ENCODE peak calls at places on chromosomes 7 and 10, in nine cellular contexts. One of them, this sample, is unnamed.

GRCh38 chr10:19144206-19144605 is 95.6 kb downstream of the MALRD1 start:
- DNase-seq in ovary: no peak
- DNase-seq in NB4: no peak
- DNase-seq in esophagus muscularis mucosa: no peak
- DNase-seq in body of pancreas: no peak
- DNase-seq in adrenal gland: no peak
- DNase-seq in prostate gland: no peak
- DNase-seq in HCT116: no peak
- DNase-seq in testis: no peak
- DNase-seq in this sample: no peak

GRCh38 chr10:27661511-27662286 is 83.9 kb downstream of the MKX start:
- DNase-seq in ovary: no peak
- DNase-seq in NB4: peak
- DNase-seq in esophagus muscularis mucosa: no peak
- DNase-seq in body of pancreas: no peak
- DNase-seq in adrenal gland: no peak
- DNase-seq in prostate gland: no peak
- DNase-seq in HCT116: no peak
- DNase-seq in testis: no peak
- DNase-seq in this sample: no peak

GRCh38 chr7:137850586-137850985 is 3.8 kb upstream of the DGKI start:
- DNase-seq in ovary: no peak
- DNase-seq in NB4: no peak
- DNase-seq in esophagus muscularis mucosa: no peak
- DNase-seq in body of pancreas: no peak
- DNase-seq in adrenal gland: no peak
- DNase-seq in prostate gland: no peak
- DNase-seq in HCT116: no peak
- DNase-seq in testis: no peak
- DNase-seq in this sample: no peak

GRCh38 chr10:122112021-122112616 is 123.2 kb downstream of the TACC2 start:
- DNase-seq in ovary: peak
- DNase-seq in NB4: peak
- DNase-seq in esophagus muscularis mucosa: no peak
- DNase-seq in body of pancreas: no peak
- DNase-seq in adrenal gland: no peak
- DNase-seq in prostate gland: no peak
- DNase-seq in HCT116: peak
- DNase-seq in testis: peak
- DNase-seq in this sample: no peak

GRCh38 chr10:47361293-47361692 is 13.1 kb downstream of the RBP3 start:
- DNase-seq in ovary: no peak
- DNase-seq in NB4: peak
- DNase-seq in esophagus muscularis mucosa: no peak
- DNase-seq in body of pancreas: no peak
- DNase-seq in adrenal gland: peak
- DNase-seq in prostate gland: no peak
- DNase-seq in HCT116: peak
- DNase-seq in testis: peak
- DNase-seq in this sample: peak

GRCh38 chr7:107528461-107528860 is 35.3 kb downstream of the COG5 start:
- DNase-seq in ovary: no peak
- DNase-seq in NB4: no peak
- DNase-seq in esophagus muscularis mucosa: no peak
- DNase-seq in body of pancreas: no peak
- DNase-seq in adrenal gland: no peak
- DNase-seq in prostate gland: no peak
- DNase-seq in HCT116: no peak
- DNase-seq in testis: no peak
- DNase-seq in this sample: no peak

GRCh38 chr10:12708921-12709320 is 292.6 kb downstream of the CCDC3 start:
- DNase-seq in ovary: no peak
- DNase-seq in NB4: no peak
- DNase-seq in esophagus muscularis mucosa: no peak
- DNase-seq in body of pancreas: no peak
- DNase-seq in adrenal gland: no peak
- DNase-seq in prostate gland: no peak
- DNase-seq in HCT116: no peak
- DNase-seq in testis: peak
- DNase-seq in this sample: no peak

GRCh38 chr10:94440096-94440495 is 37.8 kb downstream of the TBC1D12 start:
- DNase-seq in ovary: no peak
- DNase-seq in NB4: no peak
- DNase-seq in esophagus muscularis mucosa: no peak
- DNase-seq in body of pancreas: no peak
- DNase-seq in adrenal gland: no peak
- DNase-seq in prostate gland: no peak
- DNase-seq in HCT116: no peak
- DNase-seq in testis: no peak
- DNase-seq in this sample: no peak

GRCh38 chr7:139087212-139087611 is 22.3 kb downstream of the ZC3HAV1 start:
- DNase-seq in ovary: no peak
- DNase-seq in NB4: no peak
- DNase-seq in esophagus muscularis mucosa: no peak
- DNase-seq in body of pancreas: no peak
- DNase-seq in adrenal gland: no peak
- DNase-seq in prostate gland: no peak
- DNase-seq in HCT116: no peak
- DNase-seq in testis: no peak
- DNase-seq in this sample: no peak
- TF ChIP-seq POLR2A in ovary: no peak
- TF ChIP-seq POLR2A in NB4: no peak
- TF ChIP-seq POLR2A in esophagus muscularis mucosa: no peak
- TF ChIP-seq POLR2A in body of pancreas: no peak
- TF ChIP-seq POLR2A in adrenal gland: no peak
- TF ChIP-seq POLR2A in prostate gland: no peak
- TF ChIP-seq POLR2A in HCT116: no peak
- TF ChIP-seq POLR2A in testis: no peak
- TF ChIP-seq POLR2A in this sample: no peak

GRCh38 chr10:100004805-100005510 is 4.8 kb downstream of the DNMBP start:
- DNase-seq in ovary: no peak
- DNase-seq in NB4: no peak
- DNase-seq in esophagus muscularis mucosa: no peak
- DNase-seq in body of pancreas: no peak
- DNase-seq in adrenal gland: no peak
- DNase-seq in prostate gland: no peak
- DNase-seq in HCT116: no peak
- DNase-seq in testis: no peak
- DNase-seq in this sample: no peak

GRCh38 chr10:100007239-100008141 is 2.3 kb downstream of the DNMBP start:
- DNase-seq in ovary: no peak
- DNase-seq in NB4: no peak
- DNase-seq in esophagus muscularis mucosa: no peak
- DNase-seq in body of pancreas: no peak
- DNase-seq in adrenal gland: no peak
- DNase-seq in prostate gland: no peak
- DNase-seq in HCT116: no peak
- DNase-seq in testis: no peak
- DNase-seq in this sample: no peak

GRCh38 chr10:100008142-100008522 is 1.6 kb downstream of the DNMBP start:
- DNase-seq in ovary: no peak
- DNase-seq in NB4: no peak
- DNase-seq in esophagus muscularis mucosa: no peak
- DNase-seq in body of pancreas: no peak
- DNase-seq in adrenal gland: peak
- DNase-seq in prostate gland: no peak
- DNase-seq in HCT116: no peak
- DNase-seq in testis: peak
- DNase-seq in this sample: peak

GRCh38 chr10:100008708-100009282 is 952 bp downstream of the DNMBP start:
- DNase-seq in ovary: no peak
- DNase-seq in NB4: no peak
- DNase-seq in esophagus muscularis mucosa: no peak
- DNase-seq in body of pancreas: no peak
- DNase-seq in adrenal gland: no peak
- DNase-seq in prostate gland: no peak
- DNase-seq in HCT116: no peak
- DNase-seq in testis: no peak
- DNase-seq in this sample: no peak

DNA sequence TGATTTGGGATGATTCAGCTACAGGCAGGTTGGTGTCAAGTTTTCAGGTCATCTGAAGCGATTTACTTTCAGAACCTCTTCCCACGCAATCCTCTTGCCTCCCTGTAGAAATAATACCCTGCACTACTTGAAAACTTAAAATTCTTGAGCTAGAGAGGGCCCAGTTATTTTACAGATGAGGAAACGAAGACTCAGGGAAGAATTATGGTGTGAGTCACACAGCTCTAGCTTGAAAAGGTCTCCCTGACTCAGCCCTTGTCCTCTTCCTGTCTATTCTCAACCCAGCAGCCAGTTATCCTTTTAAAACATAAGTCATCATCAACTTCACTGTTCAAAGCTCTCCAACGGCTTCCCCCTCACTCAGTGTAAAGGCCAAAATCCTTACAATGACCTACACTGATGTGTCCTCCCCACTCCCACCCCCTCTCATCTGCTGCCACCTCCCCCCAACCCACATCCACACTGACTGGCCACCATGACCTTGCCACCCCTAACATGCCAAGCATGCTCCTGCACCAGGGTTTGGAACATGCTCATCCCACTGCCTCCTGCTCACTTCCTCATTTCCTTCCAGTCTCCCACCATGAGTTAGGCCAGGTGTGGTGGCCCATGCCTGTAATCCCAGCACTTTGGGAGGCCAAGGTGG is 3.4 kb downstream of the DNMBP start:
- DNase-seq in ovary: no peak
- DNase-seq in NB4: peak
- DNase-seq in esophagus muscularis mucosa: no peak
- DNase-seq in body of pancreas: no peak
- DNase-seq in adrenal gland: peak
- DNase-seq in prostate gland: no peak
- DNase-seq in HCT116: peak
- DNase-seq in testis: no peak
- DNase-seq in this sample: peak
- TF ChIP-seq POLR2A in ovary: no peak
- TF ChIP-seq POLR2A in NB4: no peak
- TF ChIP-seq POLR2A in esophagus muscularis mucosa: no peak
- TF ChIP-seq POLR2A in body of pancreas: no peak
- TF ChIP-seq POLR2A in adrenal gland: no peak
- TF ChIP-seq POLR2A in prostate gland: no peak
- TF ChIP-seq POLR2A in HCT116: no peak
- TF ChIP-seq POLR2A in testis: no peak
- TF ChIP-seq POLR2A in this sample: no peak

GRCh38 chr7:116956515-116956804 is 3.2 kb downstream of the ST7 start:
- DNase-seq in ovary: no peak
- DNase-seq in NB4: no peak
- DNase-seq in esophagus muscularis mucosa: no peak
- DNase-seq in body of pancreas: no peak
- DNase-seq in adrenal gland: no peak
- DNase-seq in prostate gland: no peak
- DNase-seq in HCT116: no peak
- DNase-seq in testis: no peak
- DNase-seq in this sample: no peak

GRCh38 chr7:116957874-116958273 is 4.6 kb downstream of the ST7 start:
- DNase-seq in ovary: no peak
- DNase-seq in NB4: no peak
- DNase-seq in esophagus muscularis mucosa: no peak
- DNase-seq in body of pancreas: no peak
- DNase-seq in adrenal gland: no peak
- DNase-seq in prostate gland: no peak
- DNase-seq in HCT116: no peak
- DNase-seq in testis: no peak
- DNase-seq in this sample: no peak

GRCh38 chr7:116955340-116955739 is 2.0 kb downstream of the ST7 start:
- DNase-seq in ovary: no peak
- DNase-seq in NB4: peak
- DNase-seq in esophagus muscularis mucosa: no peak
- DNase-seq in body of pancreas: no peak
- DNase-seq in adrenal gland: no peak
- DNase-seq in prostate gland: no peak
- DNase-seq in HCT116: no peak
- DNase-seq in testis: no peak
- DNase-seq in this sample: peak

GRCh38 chr7:116954443-116954838 is 1.1 kb downstream of the ST7 start:
- DNase-seq in ovary: no peak
- DNase-seq in NB4: no peak
- DNase-seq in esophagus muscularis mucosa: no peak
- DNase-seq in body of pancreas: no peak
- DNase-seq in adrenal gland: no peak
- DNase-seq in prostate gland: no peak
- DNase-seq in HCT116: no peak
- DNase-seq in testis: no peak
- DNase-seq in this sample: no peak

DNA sequence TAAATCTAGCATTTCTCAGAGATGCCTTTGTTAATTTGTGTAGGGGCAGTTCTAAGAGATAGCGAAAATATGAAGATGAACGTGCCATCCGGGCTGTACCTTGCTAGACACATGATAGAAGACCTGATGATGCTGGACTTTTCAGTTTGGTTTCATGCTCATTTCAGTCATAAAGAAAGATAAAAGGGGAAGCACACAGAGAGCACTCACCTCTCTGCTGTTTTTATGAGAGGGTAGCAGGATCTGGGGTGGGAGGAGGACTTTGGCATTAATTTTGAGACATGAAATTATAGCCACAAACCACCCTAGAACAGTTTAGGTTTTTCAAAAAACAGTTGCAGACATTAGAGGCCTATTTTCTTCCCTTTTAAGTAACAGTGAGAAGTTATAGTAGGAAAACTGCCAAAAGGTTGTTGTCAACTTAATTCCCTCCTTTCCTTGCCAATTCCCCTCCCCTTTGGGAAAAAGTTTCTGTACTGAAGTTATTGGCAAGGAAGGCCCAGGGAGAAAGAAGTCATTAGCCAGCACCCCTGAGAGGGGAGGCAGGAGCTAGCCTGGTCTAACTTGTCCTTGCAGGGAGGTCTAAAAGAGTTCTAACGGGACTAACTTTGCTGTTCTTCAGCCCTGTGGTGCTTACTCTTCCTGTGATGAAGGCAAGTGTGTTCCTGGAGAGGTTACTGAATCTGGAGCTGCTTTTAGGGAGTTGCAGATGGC is 2.7 kb downstream of the ST7 start:
- DNase-seq in ovary: peak
- DNase-seq in NB4: peak
- DNase-seq in esophagus muscularis mucosa: no peak
- DNase-seq in body of pancreas: peak
- DNase-seq in adrenal gland: peak
- DNase-seq in prostate gland: peak
- DNase-seq in HCT116: no peak
- DNase-seq in testis: peak
- DNase-seq in this sample: no peak
- TF ChIP-seq POLR2A in ovary: no peak
- TF ChIP-seq POLR2A in NB4: no peak
- TF ChIP-seq POLR2A in esophagus muscularis mucosa: no peak
- TF ChIP-seq POLR2A in body of pancreas: no peak
- TF ChIP-seq POLR2A in adrenal gland: no peak
- TF ChIP-seq POLR2A in prostate gland: no peak
- TF ChIP-seq POLR2A in HCT116: no peak
- TF ChIP-seq POLR2A in testis: no peak
- TF ChIP-seq POLR2A in this sample: no peak

DNA sequence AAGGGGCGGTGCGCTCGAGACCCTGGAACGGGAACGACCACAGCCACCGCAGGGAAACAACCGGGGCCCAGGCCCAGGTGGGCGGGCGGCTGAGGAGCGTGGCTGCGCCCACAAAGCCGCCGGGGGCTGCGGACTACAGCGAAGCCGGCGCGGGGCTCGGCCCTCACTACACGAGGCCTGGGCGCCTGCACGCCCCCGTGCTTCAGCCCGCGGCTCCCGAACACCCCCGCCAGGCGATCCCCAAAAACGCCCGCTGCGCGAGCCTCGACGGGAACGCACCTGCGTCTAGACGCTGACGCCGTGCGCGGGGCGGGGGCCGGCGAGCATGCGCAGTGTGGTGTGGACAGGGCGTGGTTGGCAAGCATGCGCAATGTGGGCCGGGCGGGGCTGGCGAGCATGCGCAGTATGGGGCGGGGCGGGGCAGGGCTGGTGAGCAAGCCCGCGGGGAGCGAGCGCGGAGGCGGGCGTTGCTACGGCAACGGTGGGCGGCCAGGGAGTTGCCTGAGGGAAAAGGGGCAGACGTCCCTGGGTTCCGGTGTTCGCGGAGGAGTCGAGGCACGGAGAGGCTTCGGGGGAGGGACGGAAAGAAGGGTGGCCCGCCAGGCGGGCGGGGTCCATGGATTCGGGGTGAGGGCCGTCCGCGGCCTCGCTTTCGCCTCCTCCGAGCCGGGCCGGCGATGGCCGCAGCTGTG is at the start of gene RNF32:
- DNase-seq in ovary: peak
- DNase-seq in NB4: peak
- DNase-seq in esophagus muscularis mucosa: peak
- DNase-seq in body of pancreas: peak
- DNase-seq in adrenal gland: peak
- DNase-seq in prostate gland: peak
- DNase-seq in HCT116: peak
- DNase-seq in testis: peak
- DNase-seq in this sample: peak
- TF ChIP-seq POLR2A in ovary: peak
- TF ChIP-seq POLR2A in NB4: peak
- TF ChIP-seq POLR2A in esophagus muscularis mucosa: no peak
- TF ChIP-seq POLR2A in body of pancreas: peak
- TF ChIP-seq POLR2A in adrenal gland: peak
- TF ChIP-seq POLR2A in prostate gland: peak
- TF ChIP-seq POLR2A in HCT116: no peak
- TF ChIP-seq POLR2A in testis: no peak
- TF ChIP-seq POLR2A in this sample: peak